ENCODE peak calls at places on chromosomes 13 and 19, in eight cellular contexts. E, F, B, W, S, K, H and T are unnamed samples.

GRCh38 chr13:76350399-76350798 is 535.8 kb downstream of the KCTD12 start:
- DNase-seq in E (no peak), F (peak), B (no peak), W (no peak), S (no peak), K (no peak), H (no peak), T (no peak)

GRCh38 chr19:44548736-44549135 is 19.3 kb upstream of the CEACAM20 start:
- DNase-seq in E (peak), F (peak), B (peak), W (no peak), S (no peak), K (no peak), H (peak), T (no peak)

GRCh38 chr19:50008532-50008931 is 16.6 kb downstream of the VRK3 start:
- DNase-seq in E (no peak), F (no peak), B (no peak), W (no peak), S (no peak), K (peak), H (no peak), T (no peak)

GRCh38 chr13:41299316-41300094 is 11.6 kb upstream of the NAA16 start:
- DNase-seq in E (no peak), F (no peak), B (no peak), W (no peak), S (no peak), K (no peak), H (no peak), T (no peak)

GRCh38 chr13:110274687-110275086 is 32.3 kb downstream of the COL4A1 start:
- DNase-seq in E (no peak), F (no peak), B (no peak), W (no peak), S (no peak), K (no peak), H (no peak), T (no peak)

GRCh38 chr13:44078806-44079378 is 199.2 kb downstream of the LACC1 start:
- DNase-seq in E (no peak), F (no peak), B (no peak), W (no peak), S (no peak), K (no peak), H (no peak), T (no peak)

GRCh38 chr19:1255186-1256161 is 7.1 kb downstream of the MIDN start:
- DNase-seq in E (no peak), F (no peak), B (no peak), W (no peak), S (no peak), K (no peak), H (no peak), T (no peak)

GRCh38 chr19:33048806-33049676 is 15.6 kb downstream of the RHPN2 start:
- DNase-seq in E (no peak), F (no peak), B (no peak), W (no peak), S (no peak), K (no peak), H (no peak), T (no peak)

GRCh38 chr19:46698395-46699321 is 18.3 kb downstream of the PRKD2 start:
- DNase-seq in E (no peak), F (no peak), B (no peak), W (no peak), S (no peak), K (no peak), H (no peak), T (no peak)

GRCh38 chr19:11692127-11692790 is 46.5 kb downstream of the ZNF823 start:
- DNase-seq in E (no peak), F (no peak), B (no peak), W (no peak), S (no peak), K (no peak), H (no peak), T (no peak)

GRCh38 chr13:35780613-35781012 is 304.1 kb upstream of the MAB21L1 start:
- DNase-seq in E (no peak), F (no peak), B (no peak), W (no peak), S (no peak), K (no peak), H (no peak), T (no peak)

GRCh38 chr19:47663911-47664771 is 49.1 kb upstream of the EHD2 start:
- DNase-seq in E (peak), F (peak), B (peak), W (peak), S (no peak), K (no peak), H (peak), T (no peak)

GRCh38 chr19:38970664-38971532 is 4.6 kb downstream of the FBXO17 start:
- DNase-seq in E (no peak), F (no peak), B (no peak), W (no peak), S (no peak), K (no peak), H (no peak), T (no peak)

GRCh38 chr13:27913116-27913515 is 6.7 kb upstream of the PDX1 start:
- DNase-seq in E (no peak), F (no peak), B (no peak), W (no peak), S (no peak), K (no peak), H (no peak), T (no peak)

GRCh38 chr19:18751571-18751970 is 39.5 kb downstream of the COMP start:
- DNase-seq in E (no peak), F (no peak), B (no peak), W (no peak), S (no peak), K (no peak), H (no peak), T (no peak)

GRCh38 chr13:79741006-79741405 is 260.1 kb downstream of the NDFIP2 start:
- DNase-seq in E (no peak), F (peak), B (no peak), W (no peak), S (no peak), K (no peak), H (no peak), T (no peak)

GRCh38 chr13:89061821-89062220 is 1390.7 kb downstream of the SLITRK5 start:
- DNase-seq in E (no peak), F (no peak), B (no peak), W (no peak), S (no peak), K (no peak), H (no peak), T (no peak)

GRCh38 chr13:94433055-94433947 is 46.2 kb downstream of the DCT start:
- DNase-seq in E (no peak), F (no peak), B (no peak), W (no peak), S (no peak), K (peak), H (no peak), T (no peak)

GRCh38 chr13:84896128-84896527 is 903.1 kb downstream of the SLITRK6 start:
- DNase-seq in E (peak), F (peak), B (peak), W (no peak), S (no peak), K (peak), H (no peak), T (peak)

GRCh38 chr13:109584844-109585361 is 201.5 kb downstream of the IRS2 start:
- DNase-seq in E (no peak), F (no peak), B (no peak), W (no peak), S (no peak), K (no peak), H (no peak), T (no peak)

GRCh38 chr13:109867766-109868165 is 81.4 kb upstream of the IRS2 start:
- DNase-seq in E (no peak), F (no peak), B (no peak), W (no peak), S (no peak), K (no peak), H (no peak), T (no peak)

GRCh38 chr19:771332-771785 is 20.4 kb downstream of the MISP start:
- DNase-seq in E (peak), F (peak), B (no peak), W (no peak), S (no peak), K (peak), H (peak), T (no peak)

GRCh38 chr19:31770220-31770619 is 421.0 kb upstream of the TSHZ3 start:
- DNase-seq in E (no peak), F (no peak), B (no peak), W (no peak), S (no peak), K (no peak), H (no peak), T (no peak)

GRCh38 chr19:43905897-43906296 is 29.2 kb downstream of the ZNF45 start:
- DNase-seq in E (no peak), F (no peak), B (no peak), W (no peak), S (no peak), K (no peak), H (no peak), T (no peak)

GRCh38 chr19:41546386-41546789 is 29.6 kb upstream of the CEACAM21 start:
- DNase-seq in E (no peak), F (no peak), B (no peak), W (no peak), S (no peak), K (no peak), H (no peak), T (no peak)

GRCh38 chr19:38851622-38852230 is 1.9 kb upstream of the HNRNPL start:
- DNase-seq in E (peak), F (peak), B (no peak), W (peak), S (peak), K (peak), H (peak), T (peak)

GRCh38 chr13:75788494-75788991 is 152.4 kb downstream of the LMO7 start:
- DNase-seq in E (peak), F (peak), B (peak), W (no peak), S (no peak), K (no peak), H (no peak), T (no peak)

GRCh38 chr19:13339869-13340268 is 166.4 kb downstream of the CACNA1A start:
- DNase-seq in E (no peak), F (no peak), B (no peak), W (no peak), S (no peak), K (no peak), H (no peak), T (no peak)

GRCh38 chr13:44003481-44003880 is 123.8 kb downstream of the LACC1 start:
- DNase-seq in E (no peak), F (no peak), B (no peak), W (no peak), S (no peak), K (no peak), H (no peak), T (no peak)

GRCh38 chr19:4037301-4037949 is 29.3 kb downstream of the ZBTB7A start:
- DNase-seq in E (no peak), F (no peak), B (no peak), W (no peak), S (no peak), K (no peak), H (no peak), T (no peak)

GRCh38 chr13:28409648-28410047 is 85.3 kb downstream of the FLT1 start:
- DNase-seq in E (no peak), F (no peak), B (no peak), W (no peak), S (no peak), K (no peak), H (no peak), T (no peak)

GRCh38 chr13:30739646-30740642 is 4.6 kb downstream of the ALOX5AP start:
- DNase-seq in E (peak), F (peak), B (no peak), W (peak), S (no peak), K (peak), H (no peak), T (peak)

GRCh38 chr19:17757125-17757524 is 5.8 kb downstream of the FCHO1 start:
- DNase-seq in E (peak), F (peak), B (no peak), W (peak), S (peak), K (no peak), H (peak), T (no peak)

GRCh38 chr19:38853214-38853613 is 3.4 kb upstream of the HNRNPL start:
- DNase-seq in E (no peak), F (no peak), B (no peak), W (no peak), S (no peak), K (no peak), H (no peak), T (no peak)

GRCh38 chr13:113742000-113742441 is 17.0 kb upstream of the TMEM255B start:
- DNase-seq in E (peak), F (no peak), B (no peak), W (no peak), S (peak), K (peak), H (no peak), T (peak)

GRCh38 chr13:114154476-114154875 is 22.1 kb upstream of the RASA3 start:
- DNase-seq in E (no peak), F (no peak), B (no peak), W (no peak), S (no peak), K (no peak), H (no peak), T (peak)

GRCh38 chr13:44267966-44268365 is 105.7 kb upstream of the SERP2 start:
- DNase-seq in E (peak), F (peak), B (no peak), W (no peak), S (no peak), K (no peak), H (no peak), T (no peak)

GRCh38 chr19:19347401-19347800 is 26.8 kb downstream of the MAU2 start:
- DNase-seq in E (no peak), F (no peak), B (no peak), W (no peak), S (no peak), K (no peak), H (no peak), T (no peak)